ENCODE peak calls at places on chromosomes 16 and 17, in four cellular contexts. One of them, this sample, is unnamed.

GRCh38 chr17:75326587-75326955 is 37.3 kb upstream of the SLC25A19 start:
- DNase-seq in GM12878: no peak
- DNase-seq in SK-N-SH: no peak
- DNase-seq in HCT116: no peak
- DNase-seq in this sample: no peak

GRCh38 chr17:32859857-32860525 is 16.9 kb downstream of the MYO1D start:
- DNase-seq in SK-N-SH: no peak
- DNase-seq in GM12878: no peak
- DNase-seq in HCT116: no peak
- DNase-seq in this sample: no peak

GRCh38 chr17:73641779-73642580 is 2.3 kb downstream of the SDK2 start:
- DNase-seq in HCT116: no peak
- DNase-seq in GM12878: no peak
- DNase-seq in SK-N-SH: peak
- DNase-seq in this sample: no peak

GRCh38 chr16:87461466-87461975 is 31.3 kb downstream of the ZCCHC14 start:
- DNase-seq in SK-N-SH: no peak
- DNase-seq in HCT116: peak
- DNase-seq in GM12878: no peak
- DNase-seq in this sample: peak

GRCh38 chr16:533391-534088 is 6.0 kb downstream of the CAPN15 start:
- DNase-seq in GM12878: no peak
- DNase-seq in SK-N-SH: no peak
- DNase-seq in HCT116: no peak
- DNase-seq in this sample: no peak

GRCh38 chr16:81616321-81617020 is 162.6 kb upstream of the PLCG2 start:
- DNase-seq in GM12878: peak
- DNase-seq in SK-N-SH: peak
- DNase-seq in HCT116: no peak
- DNase-seq in this sample: no peak

GRCh38 chr16:82627811-82628339 is 1.1 kb downstream of the CDH13 start:
- DNase-seq in HCT116: no peak
- DNase-seq in GM12878: no peak
- DNase-seq in SK-N-SH: no peak
- DNase-seq in this sample: no peak

GRCh38 chr16:48126801-48127644 is 28.8 kb downstream of the ABCC12 start:
- DNase-seq in SK-N-SH: no peak
- DNase-seq in HCT116: no peak
- DNase-seq in GM12878: no peak
- DNase-seq in this sample: peak

GRCh38 chr16:70495425-70496182 is 27.8 kb downstream of the COG4 start:
- DNase-seq in HCT116: no peak
- DNase-seq in SK-N-SH: no peak
- DNase-seq in GM12878: no peak
- DNase-seq in this sample: no peak

GRCh38 chr17:78013683-78014467 is 55.4 kb downstream of the TNRC6C start:
- DNase-seq in HCT116: peak
- DNase-seq in SK-N-SH: peak
- DNase-seq in GM12878: peak
- DNase-seq in this sample: peak

GRCh38 chr16:69861276-69862030 is 89.7 kb upstream of the CLEC18A start:
- DNase-seq in SK-N-SH: no peak
- DNase-seq in GM12878: no peak
- DNase-seq in HCT116: no peak
- DNase-seq in this sample: no peak

GRCh38 chr16:83136419-83136818 is 509.6 kb downstream of the CDH13 start:
- DNase-seq in HCT116: no peak
- DNase-seq in GM12878: no peak
- DNase-seq in SK-N-SH: no peak
- DNase-seq in this sample: no peak

GRCh38 chr17:14826361-14826760 is 438.8 kb downstream of the PMP22 start:
- DNase-seq in SK-N-SH: no peak
- DNase-seq in GM12878: no peak
- DNase-seq in HCT116: no peak
- DNase-seq in this sample: no peak

GRCh38 chr16:85832578-85833539 is 33.4 kb downstream of the COX4I1 start:
- DNase-seq in SK-N-SH: no peak
- DNase-seq in GM12878: no peak
- DNase-seq in HCT116: no peak
- DNase-seq in this sample: no peak

GRCh38 chr17:3892095-3892998 is 506 bp downstream of the CAMKK1 start:
- DNase-seq in GM12878: no peak
- DNase-seq in HCT116: no peak
- DNase-seq in SK-N-SH: peak
- DNase-seq in this sample: peak

GRCh38 chr17:71613996-71614395 is 506.8 kb upstream of the SOX9 start:
- DNase-seq in SK-N-SH: no peak
- DNase-seq in HCT116: no peak
- DNase-seq in GM12878: no peak
- DNase-seq in this sample: no peak

GRCh38 chr16:88464447-88465318 is 11.6 kb downstream of the ZFPM1 start:
- DNase-seq in GM12878: no peak
- DNase-seq in SK-N-SH: peak
- DNase-seq in HCT116: no peak
- DNase-seq in this sample: no peak

GRCh38 chr17:11511696-11512095 is 86.6 kb upstream of the DNAH9 start:
- DNase-seq in GM12878: no peak
- DNase-seq in HCT116: no peak
- DNase-seq in SK-N-SH: peak
- DNase-seq in this sample: no peak

DNA sequence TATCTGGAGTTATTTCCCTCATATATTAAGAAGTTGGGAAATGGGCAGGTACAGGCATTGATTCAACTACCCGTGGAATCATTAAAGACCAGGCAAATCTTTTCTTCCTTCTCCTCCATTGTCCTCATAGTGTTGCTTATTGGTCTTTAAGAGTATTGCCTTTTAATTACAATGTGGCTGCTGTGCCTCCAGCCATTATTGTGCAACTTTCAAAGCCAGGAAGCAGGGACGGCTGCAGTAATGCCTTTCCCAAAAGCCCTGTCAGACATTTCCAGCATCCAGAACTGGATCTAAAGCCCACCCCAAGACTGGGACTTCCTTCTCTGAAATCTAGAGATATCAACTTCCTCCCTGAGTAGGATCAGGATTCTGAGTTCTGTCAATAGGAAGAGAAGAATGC is 42.3 kb upstream of the MED9 start:
- DNase-seq in HCT116: no peak
- DNase-seq in SK-N-SH: no peak
- DNase-seq in GM12878: no peak
- DNase-seq in this sample: no peak
- TF ChIP-seq JUND in HCT116: no peak
- TF ChIP-seq JUND in SK-N-SH: no peak
- TF ChIP-seq JUND in GM12878: no peak
- TF ChIP-seq JUND in this sample: no peak

GRCh38 chr17:2749058-2749783 is at the start of gene CCDC92B:
- DNase-seq in HCT116: no peak
- DNase-seq in GM12878: no peak
- DNase-seq in SK-N-SH: peak
- DNase-seq in this sample: no peak
- TF ChIP-seq JUND in HCT116: no peak
- TF ChIP-seq JUND in GM12878: no peak
- TF ChIP-seq JUND in SK-N-SH: no peak
- TF ChIP-seq JUND in this sample: no peak

GRCh38 chr17:41717408-41718286 is 5.5 kb downstream of the GAST start:
- DNase-seq in GM12878: no peak
- DNase-seq in SK-N-SH: no peak
- DNase-seq in HCT116: no peak
- DNase-seq in this sample: no peak
- TF ChIP-seq JUND in GM12878: no peak
- TF ChIP-seq JUND in SK-N-SH: no peak
- TF ChIP-seq JUND in HCT116: no peak
- TF ChIP-seq JUND in this sample: no peak

GRCh38 chr17:19344311-19345066 is 18.0 kb downstream of the B9D1 start:
- DNase-seq in HCT116: no peak
- DNase-seq in SK-N-SH: no peak
- DNase-seq in GM12878: no peak
- DNase-seq in this sample: no peak

GRCh38 chr17:19346351-19347255 is 15.9 kb downstream of the B9D1 start:
- DNase-seq in SK-N-SH: no peak
- DNase-seq in HCT116: peak
- DNase-seq in GM12878: no peak
- DNase-seq in this sample: no peak

GRCh38 chr17:19345067-19345460 is 17.5 kb downstream of the B9D1 start:
- DNase-seq in HCT116: no peak
- DNase-seq in SK-N-SH: no peak
- DNase-seq in GM12878: no peak
- DNase-seq in this sample: no peak

GRCh38 chr17:19347323-19348080 is 15.0 kb downstream of the B9D1 start:
- DNase-seq in GM12878: no peak
- DNase-seq in HCT116: no peak
- DNase-seq in SK-N-SH: no peak
- DNase-seq in this sample: no peak

DNA sequence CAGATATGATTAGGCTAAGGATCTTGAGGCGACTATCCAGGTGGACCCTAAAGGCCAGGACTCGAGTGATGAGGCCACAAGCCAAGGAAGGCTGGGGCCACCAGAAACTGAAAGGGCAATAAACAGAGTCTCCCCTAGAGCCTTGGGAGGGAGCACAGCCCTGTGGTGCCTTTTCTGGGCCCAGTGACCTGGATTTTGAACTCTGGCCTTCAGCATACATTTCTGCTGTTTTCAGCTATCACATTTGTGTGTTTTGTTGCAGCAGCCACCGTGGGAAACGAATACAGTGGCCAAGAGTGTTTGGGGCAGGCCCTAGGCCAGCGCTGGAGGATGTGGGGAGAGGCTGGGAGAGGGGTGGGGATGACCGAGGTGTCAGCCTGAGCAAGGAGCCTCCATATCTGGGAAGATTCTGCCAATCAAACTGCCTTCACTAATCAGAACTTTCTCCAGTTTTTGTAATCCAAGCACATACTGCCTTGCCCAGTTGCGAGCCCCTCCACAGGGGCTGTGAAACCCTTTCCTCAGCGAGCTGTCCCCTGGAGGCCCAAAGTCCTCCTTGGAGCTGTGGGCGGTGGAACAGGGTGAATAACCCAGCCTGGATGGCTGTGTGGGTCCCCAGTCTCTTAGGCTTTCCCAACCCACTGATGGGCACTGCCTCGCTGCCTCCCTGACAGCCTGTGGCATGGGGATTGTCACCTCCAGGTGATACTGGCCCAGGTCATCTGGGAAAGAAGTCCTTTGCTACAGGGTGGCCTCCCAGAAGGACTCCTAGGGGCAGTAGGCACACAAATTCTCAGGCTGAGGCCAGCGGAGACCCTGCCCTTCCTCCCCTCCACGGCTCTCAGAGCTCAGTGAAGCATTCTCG is 16.8 kb downstream of the B9D1 start:
- DNase-seq in HCT116: no peak
- DNase-seq in GM12878: no peak
- DNase-seq in SK-N-SH: no peak
- DNase-seq in this sample: no peak
- TF ChIP-seq JUND in HCT116: no peak
- TF ChIP-seq JUND in GM12878: no peak
- TF ChIP-seq JUND in SK-N-SH: no peak
- TF ChIP-seq JUND in this sample: no peak

DNA sequence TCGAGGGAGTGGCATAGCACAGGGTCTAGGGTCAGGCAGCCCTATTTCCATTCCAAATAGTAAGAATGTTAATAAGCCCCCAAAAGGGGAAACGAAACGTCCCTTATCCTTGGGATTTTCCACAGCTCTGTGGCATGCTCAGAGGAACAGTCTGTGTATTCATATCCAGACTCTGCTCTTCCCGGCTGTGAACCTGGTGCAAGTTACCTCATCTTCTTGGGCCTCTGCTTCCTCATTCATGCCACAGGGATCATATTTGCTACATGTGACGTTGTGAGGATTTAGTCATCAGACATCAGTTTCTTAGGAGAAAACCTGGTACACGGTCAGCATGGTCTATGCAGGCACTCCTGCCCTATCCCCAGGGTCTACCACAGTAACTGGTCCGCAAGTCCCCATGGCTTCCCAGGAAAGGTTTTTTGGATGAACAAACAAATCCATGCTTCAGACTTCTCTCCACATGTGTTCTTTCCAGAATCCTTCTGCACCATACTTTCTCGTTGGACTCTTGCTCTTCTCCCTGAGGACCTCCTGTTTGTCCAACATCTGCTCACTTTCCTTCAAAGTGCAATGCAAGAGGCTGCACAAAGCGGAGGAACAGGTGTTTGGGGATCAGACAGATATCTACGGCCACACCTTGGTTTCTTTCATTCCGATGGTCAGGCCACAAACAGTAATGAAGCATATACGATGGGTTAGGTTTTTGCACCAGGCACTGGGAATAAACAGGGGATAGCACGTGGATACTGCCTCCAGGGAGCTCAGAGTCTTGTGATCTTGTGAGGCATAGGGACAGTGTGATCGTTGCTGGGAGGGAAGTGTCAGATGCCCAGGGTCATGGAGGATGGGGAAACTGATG is 17.7 kb downstream of the GLP2R start:
- DNase-seq in HCT116: no peak
- DNase-seq in SK-N-SH: no peak
- DNase-seq in GM12878: no peak
- DNase-seq in this sample: no peak
- TF ChIP-seq JUND in HCT116: no peak
- TF ChIP-seq JUND in SK-N-SH: no peak
- TF ChIP-seq JUND in GM12878: no peak
- TF ChIP-seq JUND in this sample: no peak

DNA sequence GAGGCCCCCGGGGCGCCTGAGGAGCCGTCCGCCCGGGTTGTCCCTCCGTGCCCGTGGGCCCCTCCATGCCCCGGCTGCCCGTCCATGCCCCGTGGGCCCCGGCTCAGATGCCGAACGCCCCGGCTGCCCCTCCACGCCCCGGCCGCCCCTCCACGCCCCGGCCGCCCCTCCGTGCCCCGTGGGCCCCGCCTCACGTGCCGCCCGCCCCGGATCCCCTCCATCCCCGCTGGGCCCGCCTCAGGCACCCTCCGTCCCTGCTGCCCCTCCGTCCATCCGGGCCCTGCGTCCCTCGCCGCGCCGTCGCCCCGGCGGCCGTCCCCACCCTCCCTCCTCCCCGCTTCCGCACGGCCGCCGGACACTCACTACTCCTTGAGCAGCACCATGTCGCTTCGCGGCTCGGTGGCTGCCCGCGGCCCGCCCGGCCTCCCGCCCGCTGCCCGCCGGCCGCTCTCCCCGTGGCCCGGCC is 381 bp downstream of the PITPNA start:
- DNase-seq in HCT116: no peak
- DNase-seq in SK-N-SH: peak
- DNase-seq in GM12878: no peak
- DNase-seq in this sample: no peak
- TF ChIP-seq JUND in HCT116: no peak
- TF ChIP-seq JUND in SK-N-SH: no peak
- TF ChIP-seq JUND in GM12878: no peak
- TF ChIP-seq JUND in this sample: no peak